ENCODE peak calls at places on chromosome 11, in five cellular contexts. F is lung, S is dorsolateral prefrontal cortex, Y is kidney, P is transverse colon. H is an unnamed sample.
A peak's percentile ranks its signal among the peaks of the same experiment; 100 is the strongest.

GRCh38 chr11:118908264-118908663 is 17.5 kb downstream of the BCL9L start:
- DNase-seq in S (no peak), Y (no peak), F (no peak), P (no peak), H (no peak)

GRCh38 chr11:108474664-108475485 is 7.5 kb upstream of the C11orf65 start:
- DNase-seq in P (no peak), Y (no peak), F (no peak), S (no peak), H (no peak)

GRCh38 chr11:45163956-45164575 is 17.6 kb downstream of the PRDM11 start:
- DNase-seq in S (peak; percentile 61), F (no peak), Y (no peak), P (no peak), H (no peak)

GRCh38 chr11:45651841-45652745 is 13.3 kb downstream of the CHST1 start:
- DNase-seq in Y (no peak), S (no peak), F (no peak), P (no peak), H (peak; percentile 63)

GRCh38 chr11:81444306-81444705 is 1289.4 kb downstream of the FAM181B start:
- DNase-seq in P (no peak), F (no peak), S (no peak), Y (no peak), H (no peak)

GRCh38 chr11:42707541-42707940 is 604.3 kb upstream of the API5 start:
- DNase-seq in S (no peak), F (no peak), Y (no peak), P (no peak), H (no peak)

GRCh38 chr11:102654761-102655160 is 29.6 kb upstream of the MMP20 start:
- DNase-seq in Y (no peak), S (no peak), P (no peak), F (no peak), H (no peak)

GRCh38 chr11:35265755-35266454 is 126.9 kb downstream of the CD44 start:
- DNase-seq in Y (no peak), S (no peak), F (no peak), P (no peak), H (no peak)

GRCh38 chr11:12158926-12159325 is 48.5 kb downstream of the MICAL2 start:
- DNase-seq in P (no peak), S (no peak), Y (no peak), F (no peak), H (no peak)

GRCh38 chr11:76400967-76401366 is 19.8 kb downstream of the GVQW3 start:
- DNase-seq in F (no peak), P (no peak), Y (no peak), S (no peak), H (no peak)

GRCh38 chr11:75946531-75947530 is 131.8 kb downstream of the UVRAG start:
- DNase-seq in Y (no peak), F (no peak), P (no peak), S (no peak), H (no peak)

GRCh38 chr11:85784907-85785306 is 26.0 kb downstream of the SYTL2 start:
- DNase-seq in S (no peak), P (no peak), Y (no peak), F (no peak), H (no peak)

GRCh38 chr11:91373497-91373896 is 851.1 kb upstream of the FAT3 start:
- DNase-seq in Y (no peak), P (no peak), F (no peak), S (no peak), H (no peak)

GRCh38 chr11:103619480-103619879 is 417.0 kb upstream of the DDI1 start:
- DNase-seq in F (no peak), Y (no peak), P (no peak), S (no peak), H (no peak)

GRCh38 chr11:134120921-134121526 is 52.2 kb downstream of the JAM3 start:
- DNase-seq in F (no peak), Y (peak; percentile 59), S (peak; percentile 76), P (no peak), H (no peak)

GRCh38 chr11:65417702-65418430 is 4.7 kb upstream of the NEAT1 start:
- DNase-seq in Y (peak; percentile 88), S (no peak), P (peak; percentile 63), F (no peak), H (peak; percentile 92)

GRCh38 chr11:128630367-128631230 is 43.2 kb upstream of the ETS1 start:
- DNase-seq in F (peak; percentile 89), S (peak; percentile 68), Y (peak; percentile 94), P (peak; percentile 94), H (peak; percentile 90)

GRCh38 chr11:131894615-131895544 is 524.5 kb downstream of the NTM start:
- DNase-seq in S (no peak), Y (no peak), P (no peak), F (no peak), H (no peak)

GRCh38 chr11:116072133-116072532 is 567.9 kb upstream of the CADM1 start:
- DNase-seq in S (no peak), F (no peak), Y (no peak), P (no peak), H (no peak)

GRCh38 chr11:34214961-34215805 is 109.8 kb downstream of the NAT10 start:
- DNase-seq in F (no peak), S (no peak), Y (no peak), P (no peak), H (no peak)

GRCh38 chr11:75562836-75563484 is 907 bp downstream of the SERPINH1 start:
- DNase-seq in Y (no peak), F (no peak), S (no peak), P (peak; percentile 28), H (no peak)

GRCh38 chr11:20887137-20887536 is 217.8 kb downstream of the NELL1 start:
- DNase-seq in S (no peak), Y (no peak), F (no peak), P (no peak), H (no peak)

GRCh38 chr11:2750601-2751522 is 51.1 kb upstream of the KCNQ1OT1 start:
- DNase-seq in P (peak; percentile 4), S (peak; percentile 43), F (no peak), Y (peak; percentile 82), H (no peak)

GRCh38 chr11:3001496-3001895 is 9.4 kb upstream of the NAP1L4 start:
- DNase-seq in F (no peak), Y (no peak), S (peak; percentile 72), P (no peak), H (peak; percentile 69)

GRCh38 chr11:89625171-89625570 is 84.9 kb upstream of the TRIM77 start:
- DNase-seq in P (no peak), Y (no peak), S (no peak), F (no peak), H (no peak)

GRCh38 chr11:133157180-133157579 is 375.1 kb downstream of the OPCML start:
- DNase-seq in Y (no peak), P (no peak), S (no peak), F (no peak), H (no peak)

GRCh38 chr11:61730222-61730994 is 22.0 kb upstream of the MYRF start:
- DNase-seq in S (no peak), F (peak; percentile 47), P (no peak), Y (peak; percentile 72), H (no peak)

GRCh38 chr11:10327254-10327653 is 22.4 kb downstream of the ADM start:
- DNase-seq in P (no peak), Y (no peak), S (no peak), F (no peak), H (no peak)

GRCh38 chr11:8593935-8594909 is at the start of gene STK33:
- DNase-seq in S (peak; percentile 26), F (peak; percentile 61), Y (peak; percentile 80), P (peak; percentile 63), H (no peak)

GRCh38 chr11:24373516-24373915 is 123.3 kb upstream of the LUZP2 start:
- DNase-seq in F (no peak), Y (no peak), S (no peak), P (no peak), H (no peak)

GRCh38 chr11:798093-798713 is at the start of gene SLC25A22:
- DNase-seq in P (peak; percentile 83), S (peak; percentile 77), Y (peak; percentile 90), F (peak; percentile 79), H (no peak)

DNA sequence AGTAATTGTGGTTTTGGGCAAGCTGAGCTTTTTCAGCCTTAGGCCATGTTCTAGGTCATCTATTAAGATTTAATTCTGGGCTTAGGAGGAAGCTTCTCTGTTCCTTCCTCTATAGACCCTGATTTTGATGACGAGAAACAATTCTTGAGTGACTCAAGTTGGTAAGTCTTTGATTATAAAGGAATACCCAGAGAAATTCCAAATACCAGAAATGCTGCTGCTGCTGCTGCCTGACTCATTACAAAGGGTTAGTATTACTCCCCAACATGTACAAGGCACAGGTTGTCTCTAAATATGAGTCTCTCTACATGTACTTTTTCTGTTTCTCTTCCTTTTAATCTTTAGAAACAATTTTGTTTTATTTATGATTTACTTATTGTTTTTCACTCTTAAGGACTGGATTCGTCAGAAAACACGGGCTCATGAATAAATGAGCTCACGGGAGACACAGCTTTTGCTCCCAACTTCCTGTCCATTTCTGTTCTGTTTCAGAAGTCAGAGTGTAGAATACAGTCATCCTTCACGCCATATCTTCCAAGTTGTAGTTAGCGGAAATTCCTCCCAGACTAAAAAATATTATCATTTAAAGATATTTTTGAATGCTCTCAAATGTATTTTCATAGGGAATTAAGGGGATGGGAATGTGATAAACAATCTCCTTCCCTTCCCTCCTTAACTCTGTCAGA is 31.8 kb upstream of the RBMXL2 start:
- DNase-seq in S (no peak), P (no peak), Y (no peak), F (no peak), H (no peak)
- TF ChIP-seq CTCF in S (no peak), P (no peak), Y (no peak), F (no peak), H (no peak)

DNA sequence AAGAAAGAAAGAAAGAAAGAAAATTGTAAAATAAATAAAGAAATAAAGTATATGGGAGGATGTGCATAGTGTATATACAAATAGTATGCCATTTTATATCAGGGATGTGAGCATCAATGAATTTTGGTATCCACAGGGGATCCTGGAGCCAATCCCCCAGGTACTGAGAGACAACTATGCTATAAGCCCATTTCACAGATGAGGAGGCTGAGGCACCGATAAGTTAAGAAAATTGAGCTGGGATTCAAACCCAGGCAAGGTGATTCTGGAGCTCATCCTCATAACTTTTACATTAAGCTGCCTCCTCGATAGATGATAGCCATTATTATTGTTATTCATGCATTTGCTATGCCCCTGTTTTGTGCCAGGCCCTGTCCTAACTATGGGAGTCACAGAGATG is 47.0 kb upstream of the ACCSL start:
- DNase-seq in P (no peak), Y (no peak), S (no peak), F (no peak), H (no peak)
- H3K4me3 ChIP-seq in P (no peak overlapping the region), Y (no peak overlapping the region), S (no peak overlapping the region), F (no peak overlapping the region), H (no peak overlapping the region)

GRCh38 chr11:72744474-72744873 is 7.7 kb downstream of the ARAP1 start:
- DNase-seq in F (no peak), S (no peak), Y (peak; percentile 34), P (peak; percentile 6), H (no peak)
- H3K27ac ChIP-seq in F (no peak overlapping the region), S (no peak overlapping the region), Y (no peak overlapping the region), P (no peak overlapping the region), H (no peak overlapping the region)

GRCh38 chr11:57568330-57568766 is 876 bp upstream of the UBE2L6 start:
- DNase-seq in P (no peak), Y (no peak), F (peak; percentile 85), S (peak; percentile 73), H (no peak)

GRCh38 chr11:57566564-57567209 is 785 bp downstream of the UBE2L6 start:
- DNase-seq in F (no peak), Y (no peak), P (no peak), S (peak; percentile 26), H (no peak)

GRCh38 chr11:57566035-57566504 is 1.4 kb downstream of the UBE2L6 start:
- DNase-seq in F (no peak), S (no peak), P (peak; percentile 57), Y (no peak), H (no peak)

GRCh38 chr11:57567210-57567511 is 311 bp downstream of the UBE2L6 start:
- DNase-seq in F (no peak), P (peak; percentile 34), Y (no peak), S (no peak), H (no peak)

GRCh38 chr11:57567512-57568329 is at the start of gene UBE2L6:
- DNase-seq in P (peak; percentile 87), S (peak; percentile 65), F (peak; percentile 51), Y (peak; percentile 91), H (peak; percentile 86)
- TF ChIP-seq CTCF in P (no peak), S (no peak), F (peak; percentile 4), Y (no peak), H (no peak)

H was measured in coronary artery.